ENCODE peak calls at places on chromosomes 1 and 21, in ten cellular contexts. B is CD8-positive, alpha-beta T cell; D is cardiac fibroblast; Q is tibial nerve; X is IMR-90; F is fibroblast of mammary gland; G is psoas muscle; N is cardiac muscle cell; K is A549; M is thyroid gland. S is an unnamed sample.

GRCh38 chr1:67853704-67854103 is 20.4 kb upstream of the GNG12 start:
- DNase-seq in G (peak), B (no peak), K (peak), D (peak), X (peak), N (peak), M (peak), F (peak), Q (no peak), S (no peak)

GRCh38 chr1:31757204-31757679 is 6.9 kb downstream of the ADGRB2 start:
- DNase-seq in N (no peak), D (no peak), M (no peak), B (no peak), F (no peak), K (no peak), X (no peak), G (no peak), Q (no peak), S (no peak)

GRCh38 chr1:217393901-217394300 is 237.0 kb downstream of the GPATCH2 start:
- DNase-seq in M (no peak), Q (no peak), K (no peak), X (no peak), G (no peak), B (no peak), F (no peak), N (peak), D (peak), S (no peak)

GRCh38 chr1:35442737-35443136 is 114.5 kb downstream of the KIAA0319L start:
- DNase-seq in F (peak), B (peak), X (peak), N (no peak), D (no peak), K (no peak), G (no peak), M (peak), Q (no peak), S (no peak)

GRCh38 chr1:71695820-71696219 is 586.5 kb downstream of the NEGR1 start:
- DNase-seq in F (peak), N (no peak), K (no peak), Q (no peak), X (peak), D (peak), G (no peak), M (no peak), B (no peak), S (no peak)

GRCh38 chr21:28333455-28334108 is 659.1 kb downstream of the LTN1 start:
- DNase-seq in F (peak), B (no peak), Q (no peak), D (peak), X (peak), M (no peak), G (no peak), N (no peak), K (no peak), S (peak)

GRCh38 chr1:60639287-60639686 is 443.1 kb upstream of the NFIA start:
- DNase-seq in K (no peak), M (no peak), X (no peak), F (no peak), B (no peak), N (no peak), Q (no peak), D (no peak), G (no peak), S (no peak)

GRCh38 chr1:84089470-84090261 is 54.4 kb upstream of the PRKACB start:
- DNase-seq in F (peak), Q (no peak), G (no peak), D (peak), N (no peak), M (no peak), K (no peak), B (no peak), X (peak), S (no peak)

GRCh38 chr1:92476071-92476607 is 10.6 kb downstream of the GFI1 start:
- DNase-seq in F (no peak), D (no peak), N (no peak), B (peak), G (no peak), X (no peak), M (no peak), Q (no peak), K (no peak), S (no peak)

GRCh38 chr1:179025125-179025974 is at the start of gene FAM20B:
- DNase-seq in D (peak), M (peak), Q (peak), G (peak), F (peak), B (peak), N (peak), X (peak), K (peak), S (peak)

GRCh38 chr1:107883562-107883961 is 81.4 kb downstream of the VAV3 start:
- DNase-seq in F (no peak), G (no peak), Q (no peak), M (peak), X (no peak), D (peak), K (no peak), N (peak), B (no peak), S (no peak)

GRCh38 chr1:25245809-25246599 is 1.2 kb downstream of the RSRP1 start:
- DNase-seq in B (no peak), K (peak), D (peak), X (peak), Q (no peak), G (no peak), F (peak), M (no peak), N (no peak), S (no peak)

GRCh38 chr1:160251687-160252526 is 10.4 kb downstream of the DCAF8 start:
- DNase-seq in Q (peak), M (peak), K (peak), D (peak), N (peak), X (peak), F (peak), G (peak), B (peak), S (peak)

GRCh38 chr1:160109686-160110085 is 5.9 kb upstream of the ATP1A2 start:
- DNase-seq in X (no peak), B (no peak), K (no peak), N (no peak), M (no peak), F (no peak), Q (no peak), G (no peak), D (no peak), S (no peak)

GRCh38 chr1:228783415-228784045 is 48.3 kb downstream of the RHOU start:
- DNase-seq in M (no peak), G (no peak), K (no peak), F (peak), D (no peak), X (no peak), N (no peak), Q (no peak), B (no peak), S (no peak)

GRCh38 chr1:217315346-217315745 is 315.5 kb downstream of the GPATCH2 start:
- DNase-seq in M (no peak), K (no peak), G (no peak), D (peak), F (peak), X (peak), N (no peak), Q (no peak), B (no peak), S (no peak)

GRCh38 chr1:108646661-108647269 is 14.1 kb downstream of the HENMT1 start:
- DNase-seq in N (no peak), F (peak), K (no peak), Q (peak), B (peak), G (peak), D (peak), X (peak), M (peak), S (peak)

GRCh38 chr1:22755641-22756040 is 45.0 kb downstream of the EPHB2 start:
- DNase-seq in F (peak), B (no peak), N (no peak), M (no peak), G (no peak), K (no peak), X (peak), D (no peak), Q (no peak), S (no peak)

GRCh38 chr1:31785947-31786290 is 21.8 kb upstream of the ADGRB2 start:
- DNase-seq in D (no peak), K (no peak), N (no peak), Q (no peak), X (no peak), M (no peak), B (no peak), G (peak), F (no peak), S (no peak)

GRCh38 chr1:235068155-235069121 is 60.2 kb downstream of the TOMM20 start:
- DNase-seq in Q (no peak), F (peak), M (peak), G (peak), K (peak), X (peak), B (no peak), D (peak), N (no peak), S (no peak)

GRCh38 chr1:201877877-201878339 is 10.8 kb upstream of the SHISA4 start:
- DNase-seq in N (peak), B (no peak), X (peak), Q (no peak), K (peak), D (peak), G (no peak), F (peak), M (peak), S (no peak)

GRCh38 chr1:201891451-201892045 is 2.9 kb downstream of the SHISA4 start:
- DNase-seq in F (no peak), B (no peak), Q (no peak), D (no peak), N (no peak), X (no peak), K (no peak), G (no peak), M (peak), S (no peak)

GRCh38 chr1:111833334-111833733 is 77.6 kb downstream of the DDX20 start:
- DNase-seq in F (no peak), N (peak), B (no peak), M (no peak), K (no peak), Q (no peak), G (no peak), D (peak), X (peak), S (no peak)

GRCh38 chr1:105137543-105138444 is 1388.1 kb downstream of the AMY1C start:
- DNase-seq in D (no peak), F (no peak), G (no peak), K (no peak), Q (no peak), M (no peak), N (peak), X (no peak), B (no peak), S (no peak)

GRCh38 chr1:205680073-205680851 is at the start of gene SLC45A3:
- DNase-seq in M (peak), F (no peak), D (peak), Q (no peak), B (peak), K (peak), G (peak), N (peak), X (no peak), S (no peak)

GRCh38 chr1:111576547-111576946 is 43.0 kb upstream of the RAP1A start:
- DNase-seq in D (no peak), K (no peak), N (no peak), G (no peak), B (no peak), Q (no peak), X (no peak), F (no peak), M (no peak), S (no peak)

GRCh38 chr1:226939439-226940028 is 560 bp upstream of the COQ8A start:
- DNase-seq in G (peak), K (peak), D (no peak), F (no peak), B (no peak), Q (no peak), N (peak), X (no peak), M (peak), S (no peak)

GRCh38 chr1:180524915-180525695 is 22.7 kb upstream of the ACBD6 start:
- DNase-seq in Q (no peak), B (no peak), K (no peak), F (no peak), M (no peak), X (no peak), G (no peak), N (no peak), D (no peak), S (no peak)

GRCh38 chr1:155139895-155140629 is at the start of gene DPM3:
- DNase-seq in X (peak), K (peak), F (peak), G (peak), B (peak), D (peak), Q (peak), M (peak), N (peak), S (peak)

GRCh38 chr1:228405200-228405978 is 1.2 kb downstream of the TRIM11 start:
- DNase-seq in B (no peak), F (peak), Q (no peak), N (no peak), K (no peak), M (no peak), G (no peak), X (peak), D (no peak), S (no peak)

GRCh38 chr1:166978795-166979194 is 3.5 kb upstream of the ILDR2 start:
- DNase-seq in N (no peak), D (no peak), X (no peak), M (no peak), G (no peak), B (no peak), F (no peak), K (no peak), Q (no peak), S (no peak)

GRCh38 chr1:111836111-111836510 is 80.4 kb downstream of the DDX20 start:
- DNase-seq in X (no peak), N (no peak), K (no peak), B (no peak), D (no peak), Q (no peak), G (no peak), M (no peak), F (no peak), S (no peak)

GRCh38 chr1:213661346-213661745 is 326.4 kb upstream of the PROX1 start:
- DNase-seq in B (no peak), M (no peak), D (no peak), Q (no peak), F (peak), G (no peak), N (no peak), X (no peak), K (no peak), S (no peak)

GRCh38 chr1:32716312-32717126 is 13.9 kb upstream of the SYNC start:
- DNase-seq in Q (no peak), X (no peak), F (no peak), B (no peak), M (peak), N (peak), D (peak), G (peak), K (peak), S (no peak)

DNA sequence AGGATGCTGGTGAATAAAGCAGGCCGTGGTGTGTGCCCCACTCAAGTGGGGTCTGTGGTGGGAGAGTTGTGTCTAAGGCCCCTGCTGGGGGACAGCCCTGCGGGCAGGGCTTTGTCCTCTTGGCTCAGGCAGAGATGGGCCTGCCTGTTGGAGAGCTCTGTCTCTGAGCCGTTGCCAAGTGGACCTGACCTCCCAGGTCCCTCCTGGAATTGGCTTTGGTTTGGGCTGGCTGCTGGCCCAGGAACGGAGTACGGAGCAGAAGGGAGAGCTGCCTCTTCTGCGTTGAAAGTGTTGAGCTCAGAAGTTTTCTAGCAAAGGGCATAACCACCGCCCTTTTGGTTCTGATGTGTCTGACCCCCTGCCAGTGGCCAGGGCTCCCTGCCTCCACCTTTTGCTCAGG is 153.9 kb downstream of the PEX14 start:
- DNase-seq in D (peak), X (peak), B (no peak), K (no peak), N (no peak), G (peak), M (peak), Q (peak), F (peak), S (no peak)
- TF ChIP-seq CTCF in D (no peak), X (no peak), B (no peak), K (no peak), N (no peak), G (no peak), M (no peak), Q (no peak), F (no peak), S (no peak)

GRCh38 chr21:38912789-38913119 is 107.0 kb downstream of the ETS2 start:
- DNase-seq in G (no peak), N (no peak), F (no peak), X (no peak), M (no peak), Q (no peak), K (no peak), D (no peak), B (no peak), S (no peak)

GRCh38 chr21:38914071-38914491 is 108.4 kb downstream of the ETS2 start:
- DNase-seq in K (no peak), Q (no peak), B (no peak), N (no peak), G (no peak), F (no peak), X (no peak), D (no peak), M (no peak), S (no peak)

GRCh38 chr21:38912355-38912619 is 106.6 kb downstream of the ETS2 start:
- DNase-seq in B (no peak), N (no peak), D (no peak), Q (no peak), F (peak), X (peak), K (no peak), M (no peak), G (no peak), S (no peak)

GRCh38 chr21:38914531-38915385 is 109.0 kb downstream of the ETS2 start:
- DNase-seq in F (peak), X (peak), Q (no peak), D (peak), G (no peak), B (no peak), K (no peak), M (no peak), N (peak), S (no peak)

DNA sequence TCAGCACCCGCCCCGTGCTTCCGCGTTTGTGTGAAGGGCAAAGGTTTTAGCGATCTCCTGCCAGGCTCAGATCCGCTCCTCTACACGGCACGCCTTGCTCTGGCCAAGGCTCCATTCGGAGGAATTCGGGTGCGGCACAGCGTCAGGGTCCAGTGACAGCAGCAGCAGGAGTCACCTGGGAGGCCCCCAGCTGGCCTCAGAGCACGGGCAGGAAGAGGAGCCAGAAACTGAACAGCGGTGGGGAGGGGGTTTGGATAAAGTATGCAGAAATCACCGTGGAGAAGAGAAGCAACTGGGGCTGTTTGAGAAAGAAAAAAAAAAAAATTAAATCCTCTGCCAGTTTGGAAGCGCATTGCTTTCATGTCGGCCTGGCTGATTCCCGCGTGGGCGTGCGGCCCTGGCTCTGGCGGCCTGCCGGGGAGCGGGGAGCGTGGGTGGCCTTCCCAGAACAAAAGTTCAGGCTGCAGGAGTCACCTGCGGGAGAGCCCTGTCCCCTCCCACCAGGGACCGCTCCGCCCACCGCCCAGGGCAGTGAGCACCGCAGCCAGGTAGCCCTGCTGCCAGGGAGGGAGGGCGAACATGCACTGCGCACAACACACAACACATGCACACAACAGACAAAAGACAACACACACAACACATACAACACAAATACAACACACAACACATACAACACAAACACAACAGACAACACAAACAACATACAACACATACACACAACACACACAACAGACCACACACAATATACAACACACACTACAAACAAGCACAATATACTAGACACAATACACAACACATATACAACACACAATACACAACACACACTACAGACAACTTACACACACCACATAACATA is 107.6 kb downstream of the ETS2 start:
- DNase-seq in K (peak), Q (peak), F (peak), D (peak), G (peak), M (peak), X (peak), N (peak), B (no peak), S (no peak)
- H3K4me3 ChIP-seq in K (peak), Q (peak), F (no peak), D (no peak), G (peak), M (no peak), X (no peak), N (no peak), B (no peak), S (no peak)

GRCh38 chr1:242455052-242455361 is 69.5 kb downstream of the PLD5 start:
- DNase-seq in N (no peak), K (no peak), Q (no peak), G (no peak), F (no peak), D (no peak), B (no peak), X (no peak), M (no peak), S (no peak)

GRCh38 chr1:242452573-242452972 is 71.9 kb downstream of the PLD5 start:
- DNase-seq in F (no peak), Q (no peak), X (no peak), B (no peak), G (no peak), K (no peak), D (no peak), M (no peak), N (no peak), S (no peak)

GRCh38 chr1:242449211-242449610 is 75.3 kb downstream of the PLD5 start:
- DNase-seq in K (no peak), X (no peak), D (no peak), G (no peak), B (no peak), N (peak), Q (no peak), M (no peak), F (no peak), S (no peak)

GRCh38 chr1:242454262-242455051 is 70.0 kb downstream of the PLD5 start:
- DNase-seq in G (no peak), N (peak), M (no peak), Q (no peak), D (peak), B (no peak), F (peak), K (peak), X (peak), S (no peak)
- TF ChIP-seq CTCF in G (peak), N (peak), M (peak), Q (peak), D (peak), B (no peak), F (peak), K (peak), X (peak), S (peak)

GRCh38 chr1:46368781-46369180 is 25.3 kb upstream of the FAAH start:
- DNase-seq in M (peak), F (no peak), B (no peak), K (no peak), X (no peak), N (no peak), G (no peak), D (no peak), Q (no peak), S (no peak)

GRCh38 chr1:46369542-46370213 is 24.4 kb upstream of the FAAH start:
- DNase-seq in Q (no peak), F (peak), N (no peak), X (peak), K (no peak), M (no peak), G (no peak), B (no peak), D (peak), S (no peak)

GRCh38 chr1:46370214-46370633 is 23.9 kb upstream of the FAAH start:
- DNase-seq in N (no peak), K (no peak), M (no peak), Q (no peak), F (peak), B (no peak), D (peak), G (no peak), X (peak), S (no peak)

GRCh38 chr1:46367072-46367471 is 26.5 kb downstream of the NSUN4 start:
- DNase-seq in K (no peak), B (no peak), F (no peak), N (no peak), Q (no peak), G (no peak), M (no peak), D (no peak), X (no peak), S (no peak)

GRCh38 chr1:46372440-46372839 is 21.7 kb upstream of the FAAH start:
- DNase-seq in M (no peak), D (no peak), X (no peak), G (no peak), N (no peak), F (no peak), B (no peak), K (no peak), Q (no peak), S (no peak)
- H3K4me3 ChIP-seq in M (no peak), D (no peak), X (no peak), G (no peak), N (no peak), F (no peak), B (no peak), K (no peak), Q (no peak), S (no peak)